ENCODE peak calls at places on chromosomes 2 and 18, in nine cellular contexts. Q is BE2C, B is GM13977, T is breast epithelium, M is psoas muscle, G is BJ, O is left ventricle myocardium inferior, L is IMR-90, V is GM13976. K is an unnamed sample.

GRCh38 chr2:109158237-109158636 is 29.2 kb downstream of the SH3RF3 start:
- DNase-seq in Q (no peak), B (no peak), T (no peak), M (no peak), G (no peak), O (no peak), L (no peak), V (no peak), K (no peak)

GRCh38 chr2:180983468-180984388 is 3.3 kb downstream of the UBE2E3 start:
- DNase-seq in Q (peak; percentile 16), B (peak; percentile 37), T (no peak), M (no peak), G (no peak), O (no peak), L (peak; percentile 69), V (peak; percentile 30), K (peak; percentile 20)

GRCh38 chr2:174666312-174666711 is 68.7 kb upstream of the WIPF1 start:
- DNase-seq in Q (no peak), B (no peak), T (no peak), M (no peak), G (no peak), O (no peak), L (no peak), V (no peak), K (no peak)

GRCh38 chr2:151979694-151980093 is 119.2 kb downstream of the CACNB4 start:
- DNase-seq in Q (no peak), B (no peak), T (no peak), M (no peak), G (no peak), O (no peak), L (no peak), V (no peak), K (no peak)

GRCh38 chr2:168998609-168999211 is 32.4 kb downstream of the ABCB11 start:
- DNase-seq in Q (no peak), B (no peak), T (no peak), M (no peak), G (no peak), O (no peak), L (no peak), V (no peak), K (no peak)

GRCh38 chr2:131040661-131041401 is 52.4 kb downstream of the FAM168B start:
- DNase-seq in Q (no peak), B (no peak), T (no peak), M (no peak), G (no peak), O (no peak), L (no peak), V (no peak), K (peak; percentile 48)

GRCh38 chr18:8468911-8469310 is 140.3 kb upstream of the RAB12 start:
- DNase-seq in Q (peak; percentile 21), B (no peak), T (no peak), M (peak; percentile 60), G (no peak), O (peak; percentile 31), L (peak; percentile 23), V (no peak), K (no peak)

GRCh38 chr2:109454304-109454703 is 159.5 kb downstream of the SEPTIN10 start:
- DNase-seq in Q (no peak), B (no peak), T (no peak), M (no peak), G (no peak), O (no peak), L (no peak), V (no peak), K (no peak)

GRCh38 chr2:186486651-186487647 is 889 bp downstream of the ZC3H15 start:
- DNase-seq in Q (no peak), B (no peak), T (no peak), M (no peak), G (no peak), O (no peak), L (peak; percentile 17), V (no peak), K (no peak)

GRCh38 chr2:11563784-11564666 is 30.2 kb downstream of the GREB1 start:
- DNase-seq in Q (no peak), B (no peak), T (no peak), M (no peak), G (no peak), O (no peak), L (no peak), V (no peak), K (no peak)

GRCh38 chr2:122108186-122108585 is 352.7 kb downstream of the TSN start:
- DNase-seq in Q (peak; percentile 54), B (no peak), T (no peak), M (no peak), G (no peak), O (no peak), L (no peak), V (no peak), K (no peak)

GRCh38 chr2:88187927-88188326 is 17.8 kb downstream of the THNSL2 start:
- DNase-seq in Q (peak; percentile 11), B (no peak), T (no peak), M (no peak), G (no peak), O (no peak), L (no peak), V (no peak), K (no peak)

GRCh38 chr2:118097657-118098056 is 9.4 kb downstream of the INSIG2 start:
- DNase-seq in Q (no peak), B (no peak), T (no peak), M (no peak), G (no peak), O (no peak), L (peak; percentile 38), V (no peak), K (no peak)

GRCh38 chr2:106269591-106270291 is 75.6 kb upstream of the UXS1 start:
- DNase-seq in Q (no peak), B (peak; percentile 54), T (peak; percentile 38), M (peak; percentile 72), G (no peak), O (peak; percentile 55), L (no peak), V (peak; percentile 55), K (peak; percentile 61)

GRCh38 chr2:148658807-148659722 is 14.5 kb downstream of the EPC2 start:
- DNase-seq in Q (no peak), B (no peak), T (no peak), M (no peak), G (no peak), O (no peak), L (peak; percentile 79), V (peak; percentile 29), K (peak; percentile 23)

GRCh38 chr2:138356178-138356577 is 145.4 kb upstream of the SPOPL start:
- DNase-seq in Q (no peak), B (no peak), T (peak; percentile 19), M (no peak), G (peak; percentile 72), O (no peak), L (peak; percentile 29), V (no peak), K (no peak)

GRCh38 chr2:55901322-55901721 is 22.3 kb downstream of the EFEMP1 start:
- DNase-seq in Q (no peak), B (no peak), T (no peak), M (no peak), G (no peak), O (no peak), L (peak; percentile 53), V (no peak), K (no peak)

GRCh38 chr18:63953811-63954210 is 4.7 kb downstream of the HMSD start:
- DNase-seq in Q (no peak), B (no peak), T (no peak), M (no peak), G (no peak), O (no peak), L (no peak), V (no peak), K (no peak)

DNA sequence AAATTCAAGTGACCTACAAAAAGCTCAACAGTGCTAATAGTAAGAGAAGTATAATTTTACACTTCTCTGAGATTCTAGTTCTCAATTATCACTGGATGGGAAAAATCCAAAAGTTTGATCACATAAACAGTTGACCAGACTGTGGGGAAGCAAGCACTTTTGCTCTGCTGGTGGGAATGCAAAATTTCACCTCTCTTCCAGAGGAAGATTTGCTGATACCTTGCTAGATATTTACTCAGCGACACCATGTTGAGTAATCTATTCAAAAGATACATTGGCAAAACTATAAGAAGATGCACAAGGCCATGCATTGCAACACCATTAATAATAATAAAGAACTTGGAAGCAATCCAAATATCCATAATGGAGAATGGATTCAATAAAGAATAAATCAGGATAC is 204.4 kb downstream of the MREG start:
- DNase-seq in Q (no peak), B (no peak), T (no peak), M (no peak), G (no peak), O (no peak), L (no peak), V (no peak), K (no peak)
- TF ChIP-seq CTCF in Q (peak; percentile 31), B (no peak), T (no peak), M (no peak), G (peak; percentile 40), O (peak; percentile 8), L (peak; percentile 22), V (no peak), K (no peak)

GRCh38 chr2:97806738-97807618 is 93.6 kb downstream of the ZAP70 start:
- DNase-seq in Q (peak; percentile 72), B (peak; percentile 68), T (peak; percentile 73), M (peak; percentile 92), G (peak; percentile 4), O (peak; percentile 81), L (peak; percentile 69), V (peak; percentile 72), K (peak; percentile 90)

GRCh38 chr2:97808816-97809215 is 95.4 kb downstream of the ZAP70 start:
- DNase-seq in Q (no peak), B (no peak), T (no peak), M (no peak), G (no peak), O (no peak), L (no peak), V (no peak), K (no peak)

GRCh38 chr2:97805776-97806175 is 92.4 kb downstream of the ZAP70 start:
- DNase-seq in Q (no peak), B (no peak), T (no peak), M (no peak), G (no peak), O (no peak), L (no peak), V (no peak), K (no peak)
- TF ChIP-seq CTCF in Q (no peak), B (no peak), T (no peak), M (no peak), G (no peak), O (no peak), L (no peak), V (no peak), K (no peak)

DNA sequence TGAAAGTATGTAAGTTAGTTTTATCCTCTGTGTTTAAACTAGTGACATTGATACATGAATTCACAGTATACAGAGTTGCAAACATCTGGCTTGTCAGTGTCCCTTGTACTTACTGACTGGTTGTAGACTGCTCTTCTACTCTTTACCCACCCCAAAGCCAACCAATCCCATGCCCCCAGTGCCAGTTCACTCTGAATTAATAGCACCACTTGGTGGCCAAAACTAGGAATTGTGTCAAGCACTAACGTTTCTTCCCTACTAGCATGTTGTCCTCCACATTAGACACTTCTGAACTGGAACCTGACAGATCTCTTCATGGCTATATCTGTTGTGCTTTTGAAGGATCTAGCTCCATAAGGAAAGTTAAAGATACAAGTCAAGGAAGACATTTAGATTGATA is 27.2 kb upstream of the OTX1 start:
- DNase-seq in Q (peak; percentile 32), B (no peak), T (no peak), M (no peak), G (no peak), O (no peak), L (peak; percentile 40), V (no peak), K (peak; percentile 6)
- TF ChIP-seq CTCF in Q (peak; percentile 57), B (peak; percentile 16), T (no peak), M (no peak), G (peak; percentile 27), O (peak; percentile 44), L (peak; percentile 45), V (no peak), K (no peak)

GRCh38 chr2:84840306-84840705 is 40.6 kb downstream of the TRABD2A start:
- DNase-seq in Q (no peak), B (no peak), T (no peak), M (no peak), G (no peak), O (no peak), L (peak; percentile 35), V (no peak), K (no peak)
- TF ChIP-seq CTCF in Q (no peak), B (no peak), T (no peak), M (no peak), G (peak; percentile 7), O (no peak), L (peak; percentile 24), V (no peak), K (no peak)

K was measured in activated CD8-positive, alpha-beta T cell treated with anti-CD3 and anti-CD28 coated beads for 36 hours.